ENCODE peak calls at places on chromosome 1, in four cellular contexts. M, U, L and Y are unnamed samples. For H3K4me1 and H3K36me3, the result is how much of the 10 kb centered on the place peaks cover.

GRCh38 chr1:7447736-7448135 is 323.4 kb upstream of the VAMP3 start:
- DNase-seq in M (no peak), L (no peak), U (no peak), Y (no peak)

GRCh38 chr1:237890822-237891221 is at the start of gene ZP4:
- DNase-seq in U (no peak), L (no peak), M (no peak), Y (no peak)

GRCh38 chr1:181033128-181033798 is 520 bp upstream of the MR1 start:
- DNase-seq in L (peak), U (no peak), M (peak), Y (peak)

GRCh38 chr1:43994071-43994470 is 2.7 kb downstream of the CCDC24 start:
- DNase-seq in U (no peak), L (no peak), M (no peak), Y (no peak)

GRCh38 chr1:67726224-67726623 is 41.2 kb downstream of the GADD45A start:
- DNase-seq in L (no peak), M (no peak), U (no peak), Y (no peak)

GRCh38 chr1:26162220-26162703 is 3.4 kb downstream of the FAM110D start:
- DNase-seq in U (no peak), M (no peak), L (no peak), Y (no peak)

GRCh38 chr1:29094433-29094832 is 29.3 kb downstream of the TMEM200B start:
- DNase-seq in L (no peak), U (no peak), M (no peak), Y (no peak)

GRCh38 chr1:28835237-28835650 is 23.3 kb downstream of the OPRD1 start:
- DNase-seq in M (no peak), U (no peak), L (no peak), Y (no peak)

GRCh38 chr1:246919902-246920301 is 11.8 kb downstream of the AHCTF1 start:
- DNase-seq in U (no peak), M (no peak), L (no peak), Y (no peak)

GRCh38 chr1:112524251-112524650 is 15.5 kb downstream of the WNT2B start:
- DNase-seq in M (no peak), U (peak), L (no peak), Y (no peak)

GRCh38 chr1:187411118-187411517 is 582.4 kb downstream of the PLA2G4A start:
- DNase-seq in M (no peak), L (no peak), U (no peak), Y (no peak)

GRCh38 chr1:15261155-15262002 is 14.4 kb downstream of the FHAD1 start:
- DNase-seq in U (no peak), M (peak), L (peak), Y (peak)

GRCh38 chr1:203085528-203086406 is at the start of gene MYOG:
- DNase-seq in M (no peak), L (no peak), U (no peak), Y (no peak)

GRCh38 chr1:6602669-6603423 is at the start of gene KLHL21:
- DNase-seq in M (peak), L (peak), U (peak), Y (peak)

GRCh38 chr1:207823880-207824566 is 72.2 kb downstream of the CD46 start:
- DNase-seq in M (peak), L (peak), U (peak), Y (peak)

GRCh38 chr1:207868252-207868768 is 42.6 kb downstream of the CD34 start:
- DNase-seq in U (no peak), L (peak), M (peak), Y (peak)

GRCh38 chr1:65524931-65525296 is 104.4 kb downstream of the LEPR start:
- DNase-seq in U (no peak), L (no peak), M (peak), Y (no peak)

GRCh38 chr1:163472267-163472666 is 150.5 kb downstream of the NUF2 start:
- DNase-seq in U (peak), L (no peak), M (no peak), Y (no peak)

GRCh38 chr1:244022301-244022700 is 28.8 kb upstream of the ZBTB18 start:
- DNase-seq in U (no peak), L (no peak), M (no peak), Y (no peak)

GRCh38 chr1:153608089-153608672 is 4.8 kb downstream of the S100A16 start:
- DNase-seq in U (no peak), L (no peak), M (no peak), Y (no peak)

GRCh38 chr1:163162281-163162937 is 40.3 kb downstream of the RGS5 start:
- DNase-seq in L (no peak), M (no peak), U (peak), Y (no peak)

GRCh38 chr1:42784946-42785693 is at the start of gene TMEM269:
- DNase-seq in U (no peak), L (no peak), M (peak), Y (no peak)

GRCh38 chr1:108598340-108598739 is 38.4 kb downstream of the EEIG2 start:
- DNase-seq in L (no peak), M (no peak), U (peak), Y (no peak)

GRCh38 chr1:199310701-199311100 is 671.9 kb downstream of the PTPRC start:
- DNase-seq in L (no peak), U (no peak), M (no peak), Y (no peak)

GRCh38 chr1:54275349-54275748 is 75.4 kb downstream of the MRPL37 start:
- DNase-seq in L (peak), U (peak), M (peak), Y (peak)

GRCh38 chr1:161792740-161793139 is 26.6 kb downstream of the ATF6 start:
- DNase-seq in M (no peak), U (peak), L (no peak), Y (no peak)

GRCh38 chr1:101332622-101333021 is 95.8 kb downstream of the S1PR1 start:
- DNase-seq in L (no peak), U (no peak), M (no peak), Y (no peak)

DNA sequence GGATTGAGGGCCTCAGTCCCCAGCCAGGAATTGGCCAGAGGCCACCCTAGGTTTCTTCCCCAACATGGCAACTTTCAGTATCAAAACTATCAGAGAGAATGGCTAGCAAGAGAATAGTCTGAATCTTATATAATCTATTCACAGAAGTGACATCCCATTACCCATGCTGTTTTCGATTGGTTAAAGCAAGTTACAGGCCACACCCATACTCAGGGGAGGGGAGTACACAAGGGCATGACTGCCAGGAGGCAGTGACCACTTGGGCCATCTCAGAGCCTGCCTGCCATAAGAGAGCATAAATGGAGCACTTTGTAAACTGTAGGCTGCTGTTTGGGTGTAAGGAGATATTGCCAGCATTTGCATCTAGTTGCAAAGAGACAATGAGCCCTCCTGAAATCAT is 65.4 kb downstream of the FAM163A start:
- DNase-seq in L (no peak), M (no peak), U (peak), Y (no peak)
- H3K4me1 ChIP-seq in L (under half), M (under half), U (under half), Y (under half)

GRCh38 chr1:178818416-178818815 is 52.5 kb downstream of the ANGPTL1 start:
- DNase-seq in M (peak), L (no peak), U (peak), Y (no peak)
- H3K4me3 ChIP-seq in M (no peak), L (no peak), U (no peak), Y (no peak)

GRCh38 chr1:1051127-1051810 is 22.8 kb downstream of the RNF223 start:
- DNase-seq in U (no peak), M (no peak), L (no peak), Y (no peak)
- H3K36me3 ChIP-seq in U (under half), M (under half), L (half or more), Y (under half)

DNA sequence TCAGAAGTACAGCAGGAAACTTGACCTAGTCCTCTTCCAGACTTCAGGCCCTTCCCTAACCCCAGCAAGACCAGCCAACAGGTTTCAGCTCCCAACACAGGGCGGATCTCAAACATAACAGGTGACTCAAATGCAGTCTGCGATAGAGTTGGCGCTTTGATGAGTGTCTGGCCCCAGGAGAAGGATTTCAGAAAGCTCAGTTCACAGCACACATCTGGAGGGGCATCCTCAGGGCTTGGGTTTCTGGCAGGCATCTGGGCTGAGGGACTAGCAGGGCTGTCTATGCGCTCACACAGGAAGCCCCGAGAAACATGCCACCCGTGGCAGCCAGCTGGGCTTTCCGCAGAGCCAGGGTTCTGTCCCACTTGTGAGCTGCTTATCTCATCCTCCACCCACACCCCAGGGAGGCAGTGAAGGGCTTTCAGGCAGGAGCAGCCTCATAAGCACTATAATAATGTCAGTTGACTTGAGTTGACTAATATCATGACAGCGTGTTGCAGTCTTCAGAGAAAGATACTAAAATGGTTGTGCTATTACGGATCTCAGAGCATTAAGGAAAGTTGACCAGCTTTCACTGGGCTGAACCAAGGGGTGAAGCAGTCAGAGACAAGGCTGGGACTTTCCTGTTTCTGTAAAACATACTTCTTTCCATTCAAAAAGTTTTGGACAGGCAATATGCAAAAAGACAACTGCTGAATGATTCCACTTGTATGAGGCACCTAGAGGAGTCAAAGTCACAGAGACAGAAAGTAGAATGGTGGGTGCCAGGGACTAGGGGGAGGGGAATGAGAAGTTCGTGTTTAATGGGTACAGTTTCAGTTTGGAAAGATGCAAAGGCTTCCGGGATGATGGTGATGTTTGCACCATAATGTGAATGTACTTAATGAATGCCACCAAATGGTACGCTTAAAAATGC is 233.0 kb upstream of the IRF2BP2 start:
- DNase-seq in L (no peak), M (no peak), U (peak), Y (no peak)
- H3K4me1 ChIP-seq in L (under half), M (under half), U (under half), Y (under half)

GRCh38 chr1:114428083-114428754 is 82.8 kb downstream of the TRIM33 start:
- DNase-seq in U (no peak), M (no peak), L (no peak), Y (no peak)

GRCh38 chr1:114436799-114437198 is 74.2 kb downstream of the TRIM33 start:
- DNase-seq in L (no peak), M (no peak), U (no peak), Y (no peak)

GRCh38 chr1:114427612-114428011 is 83.4 kb downstream of the TRIM33 start:
- DNase-seq in U (no peak), M (no peak), L (no peak), Y (no peak)

GRCh38 chr1:114435088-114435715 is 75.8 kb downstream of the TRIM33 start:
- DNase-seq in L (no peak), U (no peak), M (no peak), Y (no peak)

DNA sequence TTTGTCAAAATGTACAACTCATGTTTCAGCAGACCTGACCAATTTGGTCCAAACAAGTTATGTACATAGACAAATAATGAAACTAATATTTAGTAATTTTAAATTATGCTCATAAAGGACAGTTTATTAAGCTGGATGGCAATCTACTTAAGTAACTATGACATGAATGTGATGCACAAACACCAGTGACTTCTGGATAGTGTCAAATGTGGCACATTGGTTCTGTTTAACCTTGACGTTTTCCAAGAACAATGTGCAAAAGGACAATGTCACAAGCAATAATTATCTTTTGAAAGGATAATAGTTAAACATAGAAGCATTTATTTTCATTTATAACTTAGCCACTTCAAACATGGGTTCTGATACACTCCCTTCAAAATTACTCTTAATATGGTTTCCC is 80.0 kb downstream of the TRIM33 start:
- DNase-seq in M (no peak), U (no peak), L (no peak), Y (no peak)
- H3K4me3 ChIP-seq in M (no peak), U (no peak), L (no peak), Y (no peak)